ENCODE peak calls at places on chromosome 2, in eight cellular contexts. O, W, F, Q, D, M, N and S are unnamed samples.
A peak's percentile ranks its signal among the peaks of the same experiment; 100 is the strongest.

GRCh38 chr2:12451726-12452125 is 265.0 kb upstream of the TRIB2 start:
- DNase-seq in O (no peak), W (no peak), F (no peak), Q (peak; percentile 38), D (no peak), M (no peak), N (no peak), S (peak; percentile 81)

GRCh38 chr2:159290289-159290907 is 3.9 kb upstream of the WDSUB1 start:
- DNase-seq in O (peak; percentile 75), W (peak; percentile 25), F (no peak), Q (peak; percentile 91), D (no peak), M (peak; percentile 30), N (no peak), S (peak; percentile 93)

GRCh38 chr2:230793573-230794359 is 71.0 kb upstream of the ITM2C start:
- DNase-seq in O (no peak), W (peak; percentile 73), F (no peak), Q (peak; percentile 98), D (peak; percentile 62), M (peak; percentile 71), N (peak; percentile 32), S (no peak)

GRCh38 chr2:42492691-42493467 is 903 bp downstream of the KCNG3 start:
- DNase-seq in O (peak; percentile 59), W (peak; percentile 10), F (peak; percentile 30), Q (no peak), D (no peak), M (peak; percentile 64), N (peak; percentile 30), S (no peak)

GRCh38 chr2:190123956-190124355 is 61.4 kb upstream of the MSTN start:
- DNase-seq in O (no peak), W (no peak), F (no peak), Q (no peak), D (no peak), M (no peak), N (no peak), S (no peak)

GRCh38 chr2:231396058-231396821 is 730 bp downstream of the B3GNT7 start:
- DNase-seq in O (no peak), W (no peak), F (no peak), Q (no peak), D (no peak), M (no peak), N (no peak), S (no peak)

GRCh38 chr2:46302005-46302696 is 4.9 kb downstream of the EPAS1 start:
- DNase-seq in O (no peak), W (no peak), F (no peak), Q (no peak), D (peak; percentile 14), M (no peak), N (no peak), S (no peak)

GRCh38 chr2:199922856-199923255 is 11.8 kb downstream of the C2orf69 start:
- DNase-seq in O (no peak), W (no peak), F (no peak), Q (peak; percentile 50), D (no peak), M (no peak), N (no peak), S (no peak)

GRCh38 chr2:65639156-65639876 is 206.9 kb upstream of the SPRED2 start:
- DNase-seq in O (no peak), W (no peak), F (no peak), Q (no peak), D (no peak), M (no peak), N (no peak), S (no peak)

GRCh38 chr2:149860276-149860921 is 272.8 kb upstream of the MMADHC start:
- DNase-seq in O (no peak), W (no peak), F (no peak), Q (peak; percentile 52), D (no peak), M (no peak), N (no peak), S (no peak)

GRCh38 chr2:85405076-85405402 is 5.1 kb downstream of the CAPG start:
- DNase-seq in O (no peak), W (no peak), F (no peak), Q (no peak), D (no peak), M (no peak), N (no peak), S (no peak)

GRCh38 chr2:136206613-136207012 is 88.7 kb upstream of the CXCR4 start:
- DNase-seq in O (peak; percentile 16), W (no peak), F (no peak), Q (no peak), D (peak; percentile 96), M (no peak), N (no peak), S (peak; percentile 54)

GRCh38 chr2:230668184-230668938 is 44.3 kb upstream of the CAB39 start:
- DNase-seq in O (peak; percentile 88), W (no peak), F (no peak), Q (peak; percentile 88), D (no peak), M (no peak), N (no peak), S (no peak)

GRCh38 chr2:50344509-50345106 is 687.3 kb downstream of the NRXN1 start:
- DNase-seq in O (peak; percentile 10), W (no peak), F (peak; percentile 28), Q (no peak), D (no peak), M (no peak), N (no peak), S (no peak)

GRCh38 chr2:25286025-25286400 is 55.7 kb downstream of the DNMT3A start:
- DNase-seq in O (no peak), W (peak; percentile 70), F (no peak), Q (peak; percentile 78), D (no peak), M (peak; percentile 88), N (peak; percentile 75), S (peak; percentile 80)

GRCh38 chr2:63486861-63487290 is 101.4 kb downstream of the WDPCP start:
- DNase-seq in O (peak; percentile 28), W (no peak), F (no peak), Q (peak; percentile 66), D (no peak), M (no peak), N (no peak), S (no peak)

GRCh38 chr2:28161466-28161865 is 231.2 kb upstream of the FOSL2 start:
- DNase-seq in O (no peak), W (no peak), F (no peak), Q (peak; percentile 85), D (no peak), M (no peak), N (no peak), S (no peak)

GRCh38 chr2:54176577-54176976 is 61.2 kb downstream of the ACYP2 start:
- DNase-seq in O (peak; percentile 63), W (no peak), F (peak; percentile 63), Q (no peak), D (no peak), M (no peak), N (no peak), S (peak; percentile 17)

GRCh38 chr2:42519624-42520023 is 25.8 kb upstream of the KCNG3 start:
- DNase-seq in O (no peak), W (no peak), F (no peak), Q (no peak), D (no peak), M (no peak), N (no peak), S (no peak)

GRCh38 chr2:68742638-68743037 is 8.0 kb downstream of the ARHGAP25 start:
- DNase-seq in O (no peak), W (no peak), F (no peak), Q (peak; percentile 58), D (no peak), M (no peak), N (no peak), S (no peak)

GRCh38 chr2:37581433-37581832 is 90.0 kb downstream of the CDC42EP3 start:
- DNase-seq in O (no peak), W (no peak), F (no peak), Q (no peak), D (no peak), M (no peak), N (no peak), S (no peak)

GRCh38 chr2:154189963-154190362 is 318.2 kb downstream of the GALNT13 start:
- DNase-seq in O (no peak), W (no peak), F (no peak), Q (no peak), D (no peak), M (no peak), N (no peak), S (no peak)

GRCh38 chr2:126359494-126359893 is 296.5 kb upstream of the GYPC start:
- DNase-seq in O (peak; percentile 50), W (peak; percentile 15), F (no peak), Q (peak; percentile 7), D (no peak), M (no peak), N (no peak), S (peak; percentile 51)

GRCh38 chr2:102141915-102142828 is at the start of gene IL1R1:
- DNase-seq in O (peak; percentile 16), W (no peak), F (peak; percentile 61), Q (no peak), D (no peak), M (peak; percentile 27), N (no peak), S (no peak)

GRCh38 chr2:225999692-226000091 is 600.2 kb downstream of the NYAP2 start:
- DNase-seq in O (no peak), W (no peak), F (no peak), Q (no peak), D (no peak), M (no peak), N (no peak), S (no peak)

GRCh38 chr2:117686699-117687098 is 127.8 kb upstream of the DDX18 start:
- DNase-seq in O (peak; percentile 13), W (no peak), F (no peak), Q (no peak), D (no peak), M (no peak), N (no peak), S (no peak)

GRCh38 chr2:204967199-204967995 is 422.1 kb downstream of the PARD3B start:
- DNase-seq in O (peak; percentile 51), W (peak; percentile 79), F (no peak), Q (no peak), D (no peak), M (peak; percentile 89), N (peak; percentile 85), S (peak; percentile 63)

GRCh38 chr2:118832071-118832790 is 15.2 kb downstream of the EN1 start:
- DNase-seq in O (no peak), W (no peak), F (no peak), Q (no peak), D (no peak), M (no peak), N (no peak), S (no peak)

GRCh38 chr2:163155279-163155883 is 316.8 kb upstream of the KCNH7 start:
- DNase-seq in O (peak; percentile 61), W (no peak), F (peak; percentile 10), Q (no peak), D (no peak), M (no peak), N (no peak), S (peak; percentile 25)

GRCh38 chr2:52536929-52537460 is 1230.6 kb upstream of the CHAC2 start:
- DNase-seq in O (no peak), W (no peak), F (no peak), Q (no peak), D (no peak), M (no peak), N (no peak), S (no peak)

GRCh38 chr2:168993538-168993937 is 37.6 kb downstream of the ABCB11 start:
- DNase-seq in O (no peak), W (no peak), F (no peak), Q (no peak), D (no peak), M (no peak), N (no peak), S (no peak)

GRCh38 chr2:42939411-42940206 is 147.2 kb upstream of the HAAO start:
- DNase-seq in O (no peak), W (no peak), F (no peak), Q (no peak), D (no peak), M (no peak), N (no peak), S (no peak)

GRCh38 chr2:150522269-150522668 is 34.8 kb upstream of the RND3 start:
- DNase-seq in O (peak; percentile 3), W (no peak), F (no peak), Q (no peak), D (no peak), M (no peak), N (no peak), S (no peak)

GRCh38 chr2:65396348-65397026 is 35.9 kb downstream of the SPRED2 start:
- DNase-seq in O (peak; percentile 46), W (no peak), F (no peak), Q (no peak), D (no peak), M (no peak), N (no peak), S (no peak)